ENCODE peak calls at places on chromosomes 4 and X, in nine cellular contexts. G is suprapubic skin, W is ascending aorta, C is fibroblast of lung, I is heart right ventricle, H is transverse colon, K is SJSA1, X is GM12878, F is stomach. Q is an unnamed sample. For H3K4me1, the result is how much of the 10 kb centered on the place peaks cover.

GRCh38 chrX:103584606-103585005 is 709 bp upstream of the TCEAL4 start:
- DNase-seq in I (no peak), K (no peak), X (no peak), C (peak), W (no peak), G (no peak), F (no peak), H (no peak), Q (no peak)

GRCh38 chr4:48340276-48340904 is 939 bp upstream of the SLAIN2 start:
- DNase-seq in K (no peak), W (no peak), F (no peak), G (no peak), I (no peak), H (peak), C (no peak), X (no peak), Q (peak)

GRCh38 chr4:61934201-61934600 is 734.1 kb downstream of the ADGRL3 start:
- DNase-seq in W (no peak), X (no peak), K (no peak), G (no peak), C (no peak), F (no peak), H (no peak), I (no peak), Q (no peak)

GRCh38 chr4:40180356-40180755 is 16.5 kb upstream of the RHOH start:
- DNase-seq in I (no peak), F (no peak), W (no peak), X (no peak), K (no peak), H (no peak), C (peak), G (no peak), Q (no peak)

GRCh38 chrX:9131066-9131465 is 97.1 kb upstream of the FAM9B start:
- DNase-seq in G (no peak), X (no peak), K (no peak), H (no peak), W (no peak), I (no peak), F (no peak), C (no peak), Q (no peak)

GRCh38 chrX:53713987-53714579 is 27.6 kb upstream of the HUWE1 start:
- DNase-seq in I (no peak), G (no peak), F (no peak), K (no peak), W (no peak), C (peak), X (peak), H (no peak), Q (no peak)

GRCh38 chr4:159042097-159042605 is 60.7 kb upstream of the RAPGEF2 start:
- DNase-seq in X (no peak), H (peak), G (no peak), C (no peak), W (no peak), K (no peak), F (peak), I (no peak), Q (no peak)

GRCh38 chr4:37767546-37767945 is 58.9 kb upstream of the PGM2 start:
- DNase-seq in F (peak), C (peak), G (peak), W (peak), H (peak), I (peak), X (no peak), K (no peak), Q (no peak)

GRCh38 chr4:143587703-143588102 is 74.2 kb downstream of the SMARCA5 start:
- DNase-seq in I (no peak), H (no peak), K (no peak), F (no peak), W (no peak), X (no peak), G (no peak), C (peak), Q (no peak)

GRCh38 chr4:68346461-68346860 is 3.4 kb downstream of the YTHDC1 start:
- DNase-seq in G (no peak), X (no peak), C (no peak), H (no peak), K (no peak), F (no peak), W (no peak), I (no peak), Q (no peak)

GRCh38 chrX:11458175-11458574 is 165.0 kb downstream of the AMELX start:
- DNase-seq in F (no peak), I (no peak), H (no peak), C (peak), X (no peak), G (no peak), W (peak), K (no peak), Q (peak)

GRCh38 chr4:137471461-137471860 is 60.8 kb downstream of the PCDH18 start:
- DNase-seq in G (no peak), H (no peak), C (no peak), W (no peak), I (no peak), F (no peak), K (no peak), X (no peak), Q (no peak)

GRCh38 chr4:121960801-121961200 is 8.9 kb upstream of the TRPC3 start:
- DNase-seq in H (no peak), F (no peak), C (no peak), I (no peak), X (no peak), G (no peak), W (no peak), K (no peak), Q (no peak)

GRCh38 chrX:2819345-2820130 is 9.2 kb upstream of the GYG2 start:
- DNase-seq in W (no peak), X (no peak), H (no peak), F (no peak), K (no peak), C (peak), I (no peak), G (no peak), Q (no peak)

GRCh38 chr4:22237155-22237751 is 278.6 kb downstream of the ADGRA3 start:
- DNase-seq in W (no peak), X (no peak), F (peak), I (peak), H (peak), K (no peak), G (no peak), C (peak), Q (peak)

GRCh38 chr4:104989363-104989762 is 157.3 kb upstream of the TET2 start:
- DNase-seq in G (no peak), F (no peak), H (no peak), C (peak), K (no peak), I (no peak), X (no peak), W (no peak), Q (no peak)

GRCh38 chr4:119118397-119118796 is 17.2 kb upstream of the MYOZ2 start:
- DNase-seq in F (no peak), C (no peak), G (no peak), W (no peak), I (no peak), X (no peak), K (no peak), H (no peak), Q (no peak)

GRCh38 chr4:157012781-157013180 is 41.2 kb upstream of the PDGFC start:
- DNase-seq in I (no peak), W (no peak), C (no peak), H (no peak), F (no peak), K (peak), G (no peak), X (no peak), Q (no peak)

GRCh38 chr4:80306255-80306654 is 29.3 kb upstream of the CFAP299 start:
- DNase-seq in C (no peak), G (no peak), K (peak), I (no peak), X (no peak), W (no peak), F (no peak), H (no peak), Q (no peak)

GRCh38 chrX:112753116-112753515 is 73.4 kb upstream of the LHFPL1 start:
- DNase-seq in H (no peak), K (no peak), W (no peak), I (no peak), C (no peak), F (no peak), G (no peak), X (no peak), Q (no peak)

GRCh38 chr4:4733663-4734062 is 125.8 kb upstream of the MSX1 start:
- DNase-seq in I (no peak), K (no peak), X (no peak), H (no peak), C (no peak), F (no peak), G (no peak), W (no peak), Q (no peak)

GRCh38 chr4:113760094-113760851 is 1.3 kb downstream of the CAMK2D start:
- DNase-seq in W (peak), I (no peak), X (no peak), K (peak), G (peak), H (peak), F (peak), C (peak), Q (peak)

GRCh38 chr4:52192697-52193096 is 141.6 kb downstream of the SPATA18 start:
- DNase-seq in K (no peak), C (no peak), G (no peak), H (no peak), X (no peak), I (no peak), W (no peak), F (no peak), Q (no peak)

GRCh38 chr4:101294591-101294990 is 52.7 kb downstream of the PPP3CA start:
- DNase-seq in W (no peak), F (no peak), K (no peak), I (no peak), C (no peak), H (no peak), G (no peak), X (no peak), Q (no peak)

GRCh38 chrX:150486011-150486410 is 82.4 kb upstream of the MTM1 start:
- DNase-seq in H (peak), I (peak), K (peak), G (no peak), C (peak), W (no peak), X (no peak), F (peak), Q (peak)

GRCh38 chrX:133544105-133544504 is 128.8 kb upstream of the GPC4 start:
- DNase-seq in C (peak), H (no peak), K (peak), G (peak), W (no peak), X (no peak), I (no peak), F (no peak), Q (no peak)

GRCh38 chr4:75708218-75708691 is 16.1 kb upstream of the USO1 start:
- DNase-seq in X (no peak), C (no peak), I (no peak), W (no peak), F (no peak), H (peak), K (no peak), G (no peak), Q (no peak)

GRCh38 chrX:64204252-64204651 is 1.3 kb downstream of the AMER1 start:
- DNase-seq in I (peak), H (peak), G (no peak), F (peak), K (no peak), W (peak), C (peak), X (no peak), Q (peak)

GRCh38 chrX:134623293-134624045 is 34.8 kb downstream of the PLAC1 start:
- DNase-seq in K (no peak), H (no peak), W (no peak), G (no peak), X (no peak), I (no peak), F (no peak), C (no peak), Q (no peak)

GRCh38 chr4:74189331-74190043 is 31.6 kb downstream of the MTHFD2L start:
- DNase-seq in I (no peak), W (no peak), X (peak), G (no peak), F (no peak), H (no peak), K (peak), C (peak), Q (no peak)

DNA sequence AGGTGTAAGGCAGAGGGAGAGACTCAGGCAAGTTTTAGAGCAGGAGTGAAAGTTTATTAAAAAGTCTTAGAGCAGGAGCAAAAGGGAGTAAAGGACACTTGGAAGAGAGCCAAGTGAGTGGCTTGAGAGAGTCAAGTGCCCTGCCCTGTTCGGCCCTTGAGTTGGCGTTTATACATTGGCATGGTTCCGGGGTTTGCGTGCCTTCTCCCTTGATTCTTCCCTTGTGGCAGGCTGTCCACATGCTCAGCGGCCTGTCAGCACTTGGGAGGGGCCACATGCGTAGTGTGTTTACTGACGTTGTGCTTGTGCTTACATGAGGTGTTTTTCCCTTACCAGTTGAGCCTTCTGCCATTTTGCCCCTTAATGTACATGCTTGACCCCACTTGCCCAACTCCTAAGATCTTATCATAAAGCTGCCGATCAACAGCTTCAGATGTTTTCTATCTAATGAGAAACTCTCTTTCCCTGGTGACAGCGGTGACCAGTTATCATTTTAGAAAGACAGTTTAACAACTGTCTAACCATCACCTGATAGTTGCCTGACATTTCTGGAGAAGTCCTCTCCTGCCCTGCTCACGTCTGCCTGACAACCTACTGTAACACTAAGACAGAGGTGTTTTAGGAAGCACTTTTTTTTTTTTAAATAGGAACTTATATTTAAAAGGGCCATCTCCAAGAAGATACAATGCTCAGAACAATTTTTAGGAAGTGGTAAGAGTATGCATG is 49.5 kb upstream of the GC start:
- DNase-seq in W (no peak), G (no peak), H (peak), C (no peak), K (no peak), X (no peak), F (peak), I (peak), Q (no peak)
- H3K4me1 ChIP-seq in W (under half), G (under half), H (under half), C (under half), K (under half), X (under half), F (under half), I (under half), Q (under half)

GRCh38 chr4:2413821-2414610 is 4.4 kb downstream of the ZFYVE28 start:
- DNase-seq in C (no peak), F (peak), W (no peak), G (peak), K (no peak), X (no peak), H (peak), I (no peak), Q (no peak)

GRCh38 chr4:2417196-2417764 is 1.2 kb downstream of the ZFYVE28 start:
- DNase-seq in C (no peak), H (no peak), X (no peak), F (no peak), I (no peak), G (no peak), K (no peak), W (no peak), Q (no peak)

GRCh38 chr4:2415881-2416563 is 2.4 kb downstream of the ZFYVE28 start:
- DNase-seq in F (no peak), H (no peak), W (no peak), G (no peak), C (no peak), K (no peak), X (no peak), I (no peak), Q (no peak)

GRCh38 chr4:2416564-2417195 is 1.8 kb downstream of the ZFYVE28 start:
- DNase-seq in C (no peak), K (peak), F (peak), I (no peak), W (no peak), X (no peak), H (peak), G (no peak), Q (no peak)

DNA sequence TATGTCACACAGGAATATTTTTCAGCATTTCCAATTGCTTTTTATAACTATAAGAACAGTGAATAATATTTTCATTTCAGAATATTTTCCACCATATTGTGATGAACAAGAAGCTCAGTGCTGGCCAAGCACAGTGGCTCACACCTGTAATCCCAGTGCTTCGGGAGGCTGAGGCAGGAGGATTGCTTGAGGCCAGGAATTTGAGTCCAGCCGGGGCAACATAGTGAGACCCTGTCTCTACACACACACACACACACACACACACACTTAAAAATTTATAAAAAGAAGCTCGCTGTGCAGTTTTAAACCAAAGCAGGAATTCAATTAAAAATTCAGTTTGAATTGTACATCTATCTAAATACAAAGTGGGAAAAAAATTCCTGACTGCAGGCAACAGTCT is 3.2 kb downstream of the ZFYVE28 start:
- DNase-seq in G (no peak), C (no peak), I (no peak), X (no peak), K (no peak), W (no peak), F (no peak), H (no peak), Q (no peak)
- H3K4me1 ChIP-seq in G (half or more), C (under half), I (under half), X (under half), K (under half), W (under half), F (under half), H (half or more), Q (under half)

GRCh38 chrX:20265221-20265725 is 1.4 kb downstream of the RPS6KA3 start:
- DNase-seq in F (peak), I (peak), K (peak), H (peak), W (peak), X (no peak), G (peak), C (peak), Q (peak)

GRCh38 chrX:20267599-20267923 is 852 bp upstream of the RPS6KA3 start:
- DNase-seq in G (no peak), I (no peak), W (no peak), K (no peak), H (no peak), X (no peak), F (no peak), C (no peak), Q (no peak)

GRCh38 chrX:20267924-20268701 is 1.4 kb upstream of the RPS6KA3 start:
- DNase-seq in H (peak), K (no peak), W (peak), I (peak), C (peak), G (peak), F (peak), X (no peak), Q (peak)

GRCh38 chrX:20266810-20267598 is at the start of gene RPS6KA3:
- DNase-seq in G (peak), X (peak), W (peak), F (peak), H (peak), K (peak), I (peak), C (peak), Q (peak)

DNA sequence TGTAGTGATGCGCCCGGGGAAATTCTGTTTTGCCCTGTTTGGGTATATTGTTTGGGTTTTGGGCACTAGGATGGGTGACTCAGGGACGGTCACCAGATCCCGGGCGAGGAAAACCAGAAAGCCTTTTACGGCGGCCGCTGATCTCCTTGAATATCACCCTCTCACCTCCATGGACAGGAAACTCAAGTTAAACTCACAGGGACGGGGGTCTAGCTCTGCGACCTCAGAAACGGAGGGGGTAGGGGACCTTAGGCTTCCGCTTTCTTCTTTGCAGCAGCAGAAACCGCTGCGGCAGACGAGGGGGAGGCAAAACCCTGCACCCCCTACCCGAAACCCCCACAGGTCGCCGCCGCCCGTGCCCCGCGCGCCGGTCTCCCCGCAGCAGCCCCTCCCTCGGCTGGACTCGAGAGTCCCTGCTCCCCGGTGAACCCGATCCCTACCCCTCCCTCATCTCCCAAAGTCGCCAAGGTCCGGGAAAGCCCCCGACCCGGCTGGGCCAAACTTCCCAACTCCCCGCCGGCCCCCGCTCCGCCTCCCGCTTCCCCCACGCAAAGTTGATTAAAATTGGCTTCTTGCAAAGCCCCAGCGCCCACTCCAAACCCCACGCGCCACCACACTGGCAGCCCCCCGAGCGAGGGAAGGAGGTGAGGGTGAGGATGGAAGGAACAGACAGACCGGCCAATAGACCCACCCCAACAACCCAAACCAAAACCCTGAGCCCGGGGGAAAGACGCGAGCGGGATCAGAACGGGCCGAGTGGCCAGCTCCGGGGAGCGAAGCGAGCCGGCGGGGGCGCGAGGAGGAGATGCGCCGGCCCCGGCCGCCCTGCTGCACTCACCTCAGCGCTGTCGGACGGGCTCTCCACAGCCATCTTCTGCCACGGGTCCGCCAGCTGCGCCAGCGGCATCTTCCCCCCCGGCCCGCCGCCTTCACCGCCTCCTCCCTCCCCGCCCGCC is 705 bp downstream of the RPS6KA3 start:
- DNase-seq in H (peak), F (no peak), K (peak), C (no peak), X (no peak), I (peak), W (peak), G (peak), Q (peak)
- H3K4me1 ChIP-seq in H (under half), F (under half), K (under half), C (under half), X (under half), I (under half), W (under half), G (under half), Q (under half)

DNA sequence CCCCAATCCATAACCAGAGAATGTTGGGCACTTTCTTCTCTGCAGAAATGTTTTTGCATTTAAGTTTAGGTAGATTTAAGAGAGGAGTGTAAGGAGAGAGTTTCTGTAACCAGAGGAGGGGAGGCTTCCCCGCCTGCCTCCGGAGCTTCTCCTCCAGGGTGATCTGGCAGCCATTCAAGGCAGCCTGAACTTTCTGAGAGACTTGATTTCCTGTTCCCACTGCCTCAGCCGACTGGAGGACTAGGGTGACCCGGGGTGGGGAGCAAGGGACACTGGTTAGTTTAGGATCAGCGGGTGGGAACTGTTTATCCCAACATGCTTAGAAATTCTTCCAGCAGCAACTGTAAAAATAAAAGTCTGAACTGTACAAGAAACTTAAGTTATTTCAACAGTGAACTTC is 15.1 kb downstream of the FAM9C start:
- DNase-seq in G (no peak), H (peak), W (no peak), F (peak), X (no peak), I (peak), K (peak), C (peak), Q (peak)
- H3K4me1 ChIP-seq in G (under half), H (under half), W (under half), F (under half), X (under half), I (under half), K (under half), C (under half), Q (under half)

GRCh38 chr4:6689506-6689960 is 4.1 kb upstream of the S100P start:
- DNase-seq in K (no peak), F (peak), H (peak), C (no peak), G (no peak), X (no peak), I (no peak), W (no peak), Q (no peak)
- H3K4me1 ChIP-seq in K (under half), F (under half), H (under half), C (under half), G (under half), X (under half), I (under half), W (under half), Q (under half)

Q was measured in prostate gland.